ENCODE peak calls at places on chromosomes 4 and X, in seven cellular contexts. X is H1, V is adrenal gland, I is uterus, T is spleen, Y is thyroid gland, F is heart left ventricle. J is an unnamed sample.

GRCh38 chr4:113828712-113829111 is 67.2 kb upstream of the CAMK2D start:
- DNase-seq in T (no peak), X (no peak), V (no peak), F (no peak), Y (no peak), I (no peak), J (no peak)

GRCh38 chrX:122517781-122518180 is 666.3 kb upstream of the GRIA3 start:
- DNase-seq in T (no peak), I (no peak), F (no peak), V (no peak), X (no peak), Y (no peak), J (no peak)

GRCh38 chr4:155966171-155966570 is 12.5 kb upstream of the CTSO start:
- DNase-seq in V (no peak), X (no peak), I (no peak), T (no peak), F (no peak), Y (no peak), J (no peak)

GRCh38 chr4:184287697-184288255 is 70.1 kb upstream of the ENPP6 start:
- DNase-seq in T (no peak), I (no peak), F (no peak), Y (peak; percentile 93), V (peak; percentile 33), X (no peak), J (no peak)

GRCh38 chr4:112910109-112910736 is 139.2 kb upstream of the ANK2 start:
- DNase-seq in F (no peak), V (no peak), X (no peak), Y (no peak), T (no peak), I (no peak), J (no peak)

GRCh38 chr4:183834252-183834651 is 70.9 kb upstream of the STOX2 start:
- DNase-seq in F (no peak), Y (peak; percentile 42), X (no peak), I (no peak), V (no peak), T (no peak), J (no peak)

GRCh38 chr4:1330761-1331590 is 16.0 kb upstream of the UVSSA start:
- DNase-seq in X (no peak), F (peak; percentile 52), V (no peak), I (no peak), T (peak; percentile 72), Y (no peak), J (no peak)

GRCh38 chr4:26320159-26320452 is 708 bp upstream of the RBPJ start:
- DNase-seq in Y (no peak), V (no peak), I (no peak), F (no peak), X (no peak), T (no peak), J (no peak)

GRCh38 chr4:18075823-18076433 is 54.4 kb upstream of the LCORL start:
- DNase-seq in I (peak; percentile 41), F (no peak), T (peak; percentile 75), X (peak; percentile 54), Y (peak; percentile 3), V (peak; percentile 30), J (no peak)

GRCh38 chr4:76160355-76160754 is 12.2 kb upstream of the NUP54 start:
- DNase-seq in T (no peak), F (no peak), I (no peak), V (no peak), X (no peak), Y (no peak), J (no peak)

GRCh38 chr4:152485726-152486276 is 50.1 kb downstream of the FBXW7 start:
- DNase-seq in V (no peak), F (no peak), Y (no peak), T (no peak), I (no peak), X (no peak), J (no peak)

GRCh38 chrX:1558761-1559468 is 21.9 kb upstream of the P2RY8 start:
- DNase-seq in V (no peak), T (no peak), Y (no peak), X (peak; percentile 23), F (no peak), I (no peak), J (no peak)

GRCh38 chrX:130444641-130445336 is 43.0 kb downstream of the RBMX2 start:
- DNase-seq in F (no peak), Y (no peak), V (no peak), X (no peak), T (no peak), I (no peak), J (no peak)

GRCh38 chr4:177047070-177047850 is 254.5 kb upstream of the VEGFC start:
- DNase-seq in X (peak; percentile 72), I (peak; percentile 26), T (no peak), F (peak; percentile 66), V (peak; percentile 77), Y (peak; percentile 47), J (no peak)

GRCh38 chrX:140715787-140716186 is 6.2 kb downstream of the LINC00632 start:
- DNase-seq in I (no peak), Y (no peak), V (no peak), F (no peak), X (no peak), T (no peak), J (no peak)

GRCh38 chr4:8148785-8149435 is 9.7 kb downstream of the ABLIM2 start:
- DNase-seq in X (no peak), I (no peak), F (no peak), Y (no peak), T (no peak), V (no peak), J (no peak)

GRCh38 chrX:118231464-118231863 is 114.4 kb upstream of the WDR44 start:
- DNase-seq in X (no peak), T (no peak), V (no peak), I (no peak), Y (no peak), F (no peak), J (no peak)

GRCh38 chr4:141810038-141810701 is 173.8 kb downstream of the IL15 start:
- DNase-seq in F (no peak), T (no peak), I (no peak), V (no peak), Y (no peak), X (no peak), J (no peak)

GRCh38 chrX:53280703-53281320 is 572 bp downstream of the IQSEC2 start:
- DNase-seq in Y (peak; percentile 30), T (no peak), X (no peak), I (peak; percentile 76), F (peak; percentile 68), V (peak; percentile 48), J (no peak)

GRCh38 chrX:49162620-49163019 is at the start of gene MAGIX:
- DNase-seq in X (no peak), Y (peak; percentile 71), V (no peak), F (no peak), T (peak; percentile 78), I (no peak), J (no peak)

GRCh38 chrX:80812176-80812575 is 2.5 kb upstream of the BRWD3 start:
- DNase-seq in T (peak; percentile 79), I (no peak), F (peak; percentile 35), X (no peak), V (no peak), Y (peak; percentile 55), J (no peak)
- H3K27ac ChIP-seq in T (no peak overlapping the region), I (no peak overlapping the region), F (no peak overlapping the region), X (no peak overlapping the region), V (no peak overlapping the region), Y (no peak overlapping the region), J (no peak overlapping the region)

GRCh38 chrX:20141281-20142220 is at the start of gene EIF1AX:
- DNase-seq in I (peak; percentile 99), X (peak; percentile 85), F (peak; percentile 97), Y (peak; percentile 96), T (peak; percentile 100), V (peak; percentile 99), J (peak; percentile 98)
- TF ChIP-seq POLR2A in I (peak; percentile 89), X (peak; percentile 86), F (peak; percentile 96), Y (peak; percentile 7), T (peak; percentile 74), V (peak; percentile 97), J (peak; percentile 97)

GRCh38 chr4:128861856-128862518 is 52.5 kb downstream of the JADE1 start:
- DNase-seq in T (peak; percentile 88), I (no peak), X (peak; percentile 45), V (no peak), Y (no peak), F (peak; percentile 72), J (no peak)

GRCh38 chr4:128865132-128865531 is 55.6 kb downstream of the JADE1 start:
- DNase-seq in V (no peak), F (no peak), Y (no peak), X (no peak), T (no peak), I (no peak), J (no peak)

GRCh38 chr4:128859887-128860774 is 50.6 kb downstream of the JADE1 start:
- DNase-seq in I (no peak), X (no peak), Y (no peak), F (no peak), V (no peak), T (no peak), J (no peak)

GRCh38 chr4:128863314-128864075 is 54.0 kb downstream of the JADE1 start:
- DNase-seq in X (peak; percentile 91), T (peak; percentile 79), F (peak; percentile 81), V (peak; percentile 89), Y (peak; percentile 69), I (peak; percentile 82), J (no peak)

GRCh38 chr4:128862608-128863313 is 53.3 kb downstream of the JADE1 start:
- DNase-seq in V (no peak), X (no peak), T (peak; percentile 74), I (no peak), Y (no peak), F (no peak), J (no peak)
- H3K4me1 ChIP-seq in V (peaks cover 20% of the 10 kb centered on the region), X (no peaks in the 10 kb centered on the region), T (peaks cover 22% of the 10 kb centered on the region), I (no peaks in the 10 kb centered on the region), Y (peaks cover 7% of the 10 kb centered on the region), F (peaks cover 41% of the 10 kb centered on the region), J (no peaks in the 10 kb centered on the region)

DNA sequence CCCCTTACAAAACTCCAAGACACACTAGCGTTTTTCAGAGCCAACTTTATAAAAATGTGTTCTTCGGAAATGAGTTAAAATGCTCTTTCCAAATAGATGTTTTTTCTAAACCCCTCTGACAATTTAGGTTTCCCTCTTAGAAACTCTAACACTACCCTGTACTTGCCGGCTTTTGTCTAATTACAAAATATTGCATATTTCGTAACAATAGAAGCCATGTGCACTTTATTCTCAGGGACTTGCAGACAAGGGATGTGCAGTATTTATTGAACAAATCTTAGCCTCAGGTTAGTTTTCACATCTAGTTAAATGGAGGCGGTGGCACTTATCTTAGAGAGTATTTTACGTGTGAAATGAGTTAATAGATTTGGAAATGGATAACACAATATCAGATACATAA is 547 bp upstream of the PABPC4L start:
- DNase-seq in V (no peak), X (no peak), F (no peak), I (no peak), Y (no peak), T (no peak), J (no peak)
- H3K27ac ChIP-seq in V (no peak overlapping the region), X (no peak overlapping the region), F (peak overlapping the region; percentile 85), I (peak overlapping the region; percentile 73), Y (no peak overlapping the region), T (no peak overlapping the region), J (no peak overlapping the region)

GRCh38 chrX:107825698-107826285 is at the start of gene MID2:
- DNase-seq in V (peak; percentile 70), X (peak; percentile 58), Y (peak; percentile 83), F (peak; percentile 51), I (peak; percentile 78), T (peak; percentile 80), J (no peak)
- TF ChIP-seq POLR2A in V (peak; percentile 62), X (no peak), Y (no peak), F (no peak), I (no peak), T (no peak), J (no peak)

J was measured in esophagus squamous epithelium.